ENCODE peak calls at places on chromosome 11, in seven cellular contexts. H is endothelial cell of umbilical vein; Q is right atrium auricular region; X is IMR-90; G is testis; U is colonic mucosa; S is naive thymus-derived CD4-positive, alpha-beta T cell. J is an unnamed sample.

GRCh38 chr11:128629516-128630106 is 42.3 kb upstream of the ETS1 start:
- DNase-seq in Q (peak; percentile 54), U (no peak), X (peak; percentile 9), G (no peak), H (no peak), S (no peak), J (no peak)

GRCh38 chr11:62854013-62854824 is 14.8 kb upstream of the WDR74 start:
- DNase-seq in X (no peak), S (no peak), Q (no peak), U (no peak), H (no peak), G (no peak), J (no peak)

GRCh38 chr11:114253771-114254170 is 42.4 kb upstream of the NNMT start:
- DNase-seq in X (no peak), H (no peak), S (no peak), G (no peak), U (no peak), Q (no peak), J (no peak)

GRCh38 chr11:85694385-85694980 is 8.5 kb upstream of the CCDC89 start:
- DNase-seq in X (peak; percentile 71), H (peak; percentile 66), G (no peak), Q (no peak), U (no peak), S (peak; percentile 58), J (peak; percentile 57)

GRCh38 chr11:65640483-65641207 is 2.7 kb downstream of the SIPA1 start:
- DNase-seq in Q (no peak), S (peak; percentile 45), G (no peak), H (no peak), U (peak; percentile 52), X (no peak), J (peak; percentile 46)

GRCh38 chr11:94926271-94926625 is 47.1 kb downstream of the CWC15 start:
- DNase-seq in Q (no peak), U (no peak), G (no peak), H (no peak), S (no peak), X (peak; percentile 27), J (no peak)

GRCh38 chr11:95512177-95512576 is 277.4 kb downstream of the FAM76B start:
- DNase-seq in U (peak; percentile 25), G (peak; percentile 16), Q (peak; percentile 75), X (peak; percentile 69), S (no peak), H (no peak), J (no peak)

GRCh38 chr11:75815345-75815983 is 454 bp downstream of the UVRAG start:
- DNase-seq in U (peak; percentile 37), H (peak; percentile 52), S (peak; percentile 35), G (peak; percentile 40), X (peak; percentile 29), Q (no peak), J (peak; percentile 73)

GRCh38 chr11:116422556-116422955 is 350.2 kb downstream of the BUD13 start:
- DNase-seq in H (no peak), Q (no peak), S (no peak), U (no peak), G (peak; percentile 88), X (no peak), J (no peak)

GRCh38 chr11:117625237-117625636 is 171.8 kb downstream of the DSCAML1 start:
- DNase-seq in U (no peak), H (no peak), X (no peak), S (no peak), G (no peak), Q (no peak), J (no peak)

GRCh38 chr11:43518407-43519165 is 159.9 kb downstream of the TTC17 start:
- DNase-seq in G (no peak), U (no peak), S (no peak), H (no peak), X (peak; percentile 34), Q (no peak), J (no peak)

GRCh38 chr11:127103586-127104388 is 103.2 kb upstream of the KIRREL3 start:
- DNase-seq in S (no peak), G (no peak), Q (no peak), H (no peak), X (no peak), U (no peak), J (no peak)

GRCh38 chr11:45355706-45356041 is 69.5 kb upstream of the SYT13 start:
- DNase-seq in Q (no peak), H (no peak), S (no peak), X (no peak), G (no peak), U (no peak), J (no peak)

DNA sequence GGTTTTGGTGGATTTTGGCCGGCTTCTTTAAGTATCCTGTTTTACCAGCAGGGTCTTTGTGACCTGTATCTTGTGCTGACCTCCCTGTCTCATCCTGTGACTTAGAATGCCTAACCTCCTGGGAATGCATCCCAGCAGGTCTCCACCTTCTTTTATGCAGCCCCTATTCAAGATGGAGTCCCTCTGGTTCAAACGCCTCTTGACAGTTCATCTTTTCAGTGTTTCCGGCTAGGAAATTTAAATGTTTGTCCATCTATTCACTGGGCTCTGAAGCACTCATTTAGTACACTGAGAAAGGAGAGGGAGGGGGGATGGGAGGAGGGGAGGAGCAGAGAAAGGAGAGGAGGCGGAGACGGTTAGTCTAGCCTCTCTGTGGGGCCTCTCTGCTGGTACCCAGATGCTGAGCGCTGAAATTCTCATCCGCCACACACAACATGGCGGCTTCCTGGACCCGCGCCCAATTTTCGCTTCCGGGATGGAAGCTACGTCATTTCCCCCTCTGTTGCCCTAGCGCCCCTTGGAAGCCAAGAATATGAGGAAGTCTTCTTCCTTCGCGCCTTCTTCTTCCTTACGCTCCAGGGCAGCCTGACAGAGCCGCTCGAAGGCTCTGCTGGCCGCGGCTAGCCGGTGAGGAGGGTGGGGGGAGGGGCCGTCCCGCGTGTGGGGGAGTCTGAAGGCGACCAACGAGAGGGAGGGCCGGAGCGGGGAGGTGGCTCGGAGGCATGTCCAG is 69.0 kb upstream of the SYT13 start:
- DNase-seq in X (peak; percentile 41), U (peak; percentile 86), S (peak; percentile 88), G (peak; percentile 93), Q (peak; percentile 88), H (peak; percentile 47), J (peak; percentile 86)
- H3K27ac ChIP-seq in X (no peak overlapping the region), U (no peak overlapping the region), S (peak overlapping the region; percentile 73), G (no peak overlapping the region), Q (peak overlapping the region; percentile 76), H (no peak overlapping the region), J (peak overlapping the region; percentile 55)

GRCh38 chr11:78100276-78101040 is 20.8 kb upstream of the NDUFC2 start:
- DNase-seq in S (no peak), G (no peak), Q (no peak), H (no peak), X (no peak), U (no peak), J (no peak)
- H3K36me3 ChIP-seq in S (no peaks in the 10 kb centered on the region), G (no peaks in the 10 kb centered on the region), Q (peaks cover 22% of the 10 kb centered on the region), H (peaks cover 4% of the 10 kb centered on the region), X (peaks cover 17% of the 10 kb centered on the region), U (no peaks in the 10 kb centered on the region), J (peaks cover 17% of the 10 kb centered on the region)

DNA sequence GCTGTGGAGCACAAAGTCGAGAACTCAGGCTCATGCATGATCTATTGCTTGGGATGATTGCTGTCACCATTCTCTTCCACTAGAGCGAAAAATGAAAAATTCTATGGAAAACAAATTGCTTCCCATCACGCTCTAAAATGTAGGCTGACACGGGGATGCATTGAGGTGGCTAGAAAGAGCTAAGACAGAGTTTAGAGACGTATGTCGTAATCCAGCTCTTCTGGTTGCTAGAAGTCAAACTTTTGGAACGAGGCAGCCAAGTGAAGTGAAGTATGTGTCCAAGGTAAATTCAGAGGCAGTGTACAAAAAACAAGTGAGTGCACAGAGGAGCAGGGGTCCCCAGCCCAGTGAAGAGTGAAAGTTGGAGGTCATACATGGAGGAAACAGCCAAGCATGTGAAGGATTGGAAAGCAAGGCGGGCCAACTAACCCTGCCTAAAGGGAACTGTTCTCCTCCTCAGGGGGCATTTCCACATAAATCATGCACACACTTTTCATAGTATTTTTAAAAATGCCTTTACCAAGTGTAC is 528.5 kb downstream of the NTM start:
- DNase-seq in S (no peak), U (no peak), Q (no peak), X (no peak), G (no peak), H (no peak), J (no peak)
- H3K27ac ChIP-seq in S (no peak overlapping the region), U (no peak overlapping the region), Q (no peak overlapping the region), X (no peak overlapping the region), G (no peak overlapping the region), H (no peak overlapping the region), J (no peak overlapping the region)

GRCh38 chr11:56990702-56991101 is 2.0 kb downstream of the OR5AK2 start:
- DNase-seq in Q (no peak), U (no peak), X (no peak), G (no peak), S (no peak), H (no peak), J (no peak)
- H3K36me3 ChIP-seq in Q (no peaks in the 10 kb centered on the region), U (no peaks in the 10 kb centered on the region), X (no peaks in the 10 kb centered on the region), G (no peaks in the 10 kb centered on the region), S (no peaks in the 10 kb centered on the region), H (no peaks in the 10 kb centered on the region), J (no peaks in the 10 kb centered on the region)